ENCODE peak calls at places on chromosome 19, in seven cellular contexts. One of them, this sample, is unnamed.

GRCh38 chr19:6706633-6706958 is 13.9 kb downstream of the C3 start:
- DNase-seq in cardiac fibroblast: no peak
- DNase-seq in thoracic aorta: no peak
- DNase-seq in left ventricle myocardium inferior: no peak
- DNase-seq in dorsolateral prefrontal cortex: no peak
- DNase-seq in Calu3: no peak
- DNase-seq in IMR-90: no peak
- DNase-seq in this sample: no peak

GRCh38 chr19:5358173-5358800 is 17.7 kb upstream of the PTPRS start:
- DNase-seq in Calu3: no peak
- DNase-seq in dorsolateral prefrontal cortex: no peak
- DNase-seq in cardiac fibroblast: peak
- DNase-seq in left ventricle myocardium inferior: no peak
- DNase-seq in IMR-90: peak
- DNase-seq in thoracic aorta: no peak
- DNase-seq in this sample: no peak

GRCh38 chr19:46020819-46021125 is 2.1 kb downstream of the PGLYRP1 start:
- DNase-seq in Calu3: no peak
- DNase-seq in dorsolateral prefrontal cortex: no peak
- DNase-seq in thoracic aorta: no peak
- DNase-seq in left ventricle myocardium inferior: no peak
- DNase-seq in IMR-90: no peak
- DNase-seq in cardiac fibroblast: no peak
- DNase-seq in this sample: no peak

GRCh38 chr19:33134571-33135041 is 2.7 kb downstream of the WDR88 start:
- DNase-seq in Calu3: no peak
- DNase-seq in IMR-90: no peak
- DNase-seq in thoracic aorta: no peak
- DNase-seq in dorsolateral prefrontal cortex: no peak
- DNase-seq in left ventricle myocardium inferior: no peak
- DNase-seq in cardiac fibroblast: no peak
- DNase-seq in this sample: peak

GRCh38 chr19:42267644-42268141 is 1.4 kb upstream of the CIC start:
- DNase-seq in dorsolateral prefrontal cortex: peak
- DNase-seq in cardiac fibroblast: no peak
- DNase-seq in Calu3: no peak
- DNase-seq in IMR-90: no peak
- DNase-seq in thoracic aorta: no peak
- DNase-seq in left ventricle myocardium inferior: no peak
- DNase-seq in this sample: no peak

GRCh38 chr19:30017172-30017571 is 75.1 kb downstream of the URI1 start:
- DNase-seq in Calu3: no peak
- DNase-seq in left ventricle myocardium inferior: no peak
- DNase-seq in dorsolateral prefrontal cortex: no peak
- DNase-seq in IMR-90: no peak
- DNase-seq in cardiac fibroblast: no peak
- DNase-seq in thoracic aorta: no peak
- DNase-seq in this sample: no peak

GRCh38 chr19:29489182-29489951 is 36.4 kb upstream of the VSTM2B start:
- DNase-seq in IMR-90: no peak
- DNase-seq in dorsolateral prefrontal cortex: peak
- DNase-seq in left ventricle myocardium inferior: no peak
- DNase-seq in cardiac fibroblast: no peak
- DNase-seq in Calu3: no peak
- DNase-seq in thoracic aorta: no peak
- DNase-seq in this sample: no peak

GRCh38 chr19:40398417-40399056 is 8.6 kb upstream of the HIPK4 start:
- DNase-seq in Calu3: no peak
- DNase-seq in IMR-90: no peak
- DNase-seq in dorsolateral prefrontal cortex: no peak
- DNase-seq in cardiac fibroblast: no peak
- DNase-seq in left ventricle myocardium inferior: peak
- DNase-seq in thoracic aorta: no peak
- DNase-seq in this sample: peak

DNA sequence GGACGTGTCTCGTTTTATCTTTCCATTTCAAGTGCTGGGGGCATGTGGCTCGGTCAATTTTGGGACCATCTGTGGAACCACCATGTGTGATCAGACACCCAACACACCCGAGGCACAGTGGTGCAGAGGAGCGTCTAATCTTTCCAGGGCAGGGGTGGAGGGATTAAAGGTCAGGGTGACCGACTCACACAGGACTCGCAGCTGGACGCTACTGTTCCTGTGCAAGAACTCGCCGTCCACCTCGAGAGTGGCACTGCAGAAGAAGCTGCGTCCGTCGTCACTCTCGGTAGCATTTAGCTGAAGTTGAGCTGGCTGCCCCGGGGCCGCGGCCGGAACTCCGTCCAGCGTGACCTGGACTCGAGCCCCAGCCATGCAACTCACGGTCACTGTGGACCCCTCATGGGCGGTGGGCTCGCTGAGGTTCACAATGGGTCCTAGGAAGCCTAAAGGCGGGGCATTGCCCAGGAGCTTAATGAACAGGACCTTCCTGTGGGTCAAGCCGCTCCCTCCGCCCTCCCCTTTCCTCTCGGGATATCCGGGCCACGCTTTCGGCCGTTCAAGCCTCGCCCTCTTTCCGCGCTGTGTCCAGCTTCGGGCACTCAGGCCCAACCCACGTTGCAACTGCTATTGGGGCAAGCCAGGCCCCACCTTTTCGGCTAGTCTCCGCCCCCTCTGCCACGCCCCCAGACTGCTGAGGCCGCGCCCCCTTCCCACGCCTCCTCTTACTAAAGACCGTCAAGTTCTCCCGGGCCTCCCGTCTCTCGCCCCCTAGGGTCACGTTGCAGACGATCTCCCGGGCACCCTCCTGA is 1.2 kb upstream of the RAVER1 start:
- DNase-seq in cardiac fibroblast: peak
- DNase-seq in left ventricle myocardium inferior: peak
- DNase-seq in dorsolateral prefrontal cortex: peak
- DNase-seq in thoracic aorta: peak
- DNase-seq in IMR-90: peak
- DNase-seq in Calu3: peak
- DNase-seq in this sample: peak
- TF ChIP-seq CTCF in cardiac fibroblast: no peak
- TF ChIP-seq CTCF in left ventricle myocardium inferior: no peak
- TF ChIP-seq CTCF in dorsolateral prefrontal cortex: no peak
- TF ChIP-seq CTCF in thoracic aorta: peak
- TF ChIP-seq CTCF in IMR-90: no peak
- TF ChIP-seq CTCF in Calu3: no peak
- TF ChIP-seq CTCF in this sample: no peak

GRCh38 chr19:1590641-1591397 is 1.8 kb downstream of the MBD3 start:
- DNase-seq in thoracic aorta: no peak
- DNase-seq in cardiac fibroblast: peak
- DNase-seq in left ventricle myocardium inferior: no peak
- DNase-seq in Calu3: peak
- DNase-seq in IMR-90: no peak
- DNase-seq in dorsolateral prefrontal cortex: no peak
- DNase-seq in this sample: no peak
- TF ChIP-seq CTCF in thoracic aorta: no peak
- TF ChIP-seq CTCF in cardiac fibroblast: peak
- TF ChIP-seq CTCF in left ventricle myocardium inferior: no peak
- TF ChIP-seq CTCF in Calu3: no peak
- TF ChIP-seq CTCF in IMR-90: peak
- TF ChIP-seq CTCF in dorsolateral prefrontal cortex: no peak
- TF ChIP-seq CTCF in this sample: no peak

GRCh38 chr19:2542341-2543069 is 66.6 kb downstream of the GADD45B start:
- DNase-seq in IMR-90: peak
- DNase-seq in thoracic aorta: no peak
- DNase-seq in dorsolateral prefrontal cortex: no peak
- DNase-seq in left ventricle myocardium inferior: peak
- DNase-seq in cardiac fibroblast: no peak
- DNase-seq in Calu3: no peak
- DNase-seq in this sample: peak

GRCh38 chr19:2540251-2540645 is 64.3 kb downstream of the GADD45B start:
- DNase-seq in dorsolateral prefrontal cortex: no peak
- DNase-seq in thoracic aorta: no peak
- DNase-seq in left ventricle myocardium inferior: no peak
- DNase-seq in Calu3: no peak
- DNase-seq in cardiac fibroblast: no peak
- DNase-seq in IMR-90: no peak
- DNase-seq in this sample: no peak

GRCh38 chr19:2538096-2538757 is 62.3 kb downstream of the GADD45B start:
- DNase-seq in IMR-90: no peak
- DNase-seq in thoracic aorta: no peak
- DNase-seq in left ventricle myocardium inferior: no peak
- DNase-seq in cardiac fibroblast: no peak
- DNase-seq in dorsolateral prefrontal cortex: no peak
- DNase-seq in Calu3: no peak
- DNase-seq in this sample: no peak

GRCh38 chr19:2543463-2544442 is 67.8 kb downstream of the GADD45B start:
- DNase-seq in cardiac fibroblast: peak
- DNase-seq in IMR-90: peak
- DNase-seq in thoracic aorta: peak
- DNase-seq in dorsolateral prefrontal cortex: peak
- DNase-seq in left ventricle myocardium inferior: peak
- DNase-seq in Calu3: peak
- DNase-seq in this sample: peak

GRCh38 chr19:2540646-2541454 is 64.9 kb downstream of the GADD45B start:
- DNase-seq in dorsolateral prefrontal cortex: no peak
- DNase-seq in IMR-90: peak
- DNase-seq in thoracic aorta: peak
- DNase-seq in left ventricle myocardium inferior: peak
- DNase-seq in cardiac fibroblast: peak
- DNase-seq in Calu3: peak
- DNase-seq in this sample: peak
- TF ChIP-seq CTCF in dorsolateral prefrontal cortex: no peak
- TF ChIP-seq CTCF in IMR-90: peak
- TF ChIP-seq CTCF in thoracic aorta: peak
- TF ChIP-seq CTCF in left ventricle myocardium inferior: peak
- TF ChIP-seq CTCF in cardiac fibroblast: peak
- TF ChIP-seq CTCF in Calu3: no peak
- TF ChIP-seq CTCF in this sample: no peak

GRCh38 chr19:39145180-39145953 is 19.8 kb downstream of the PAK4 start:
- DNase-seq in cardiac fibroblast: no peak
- DNase-seq in thoracic aorta: no peak
- DNase-seq in left ventricle myocardium inferior: no peak
- DNase-seq in dorsolateral prefrontal cortex: peak
- DNase-seq in IMR-90: no peak
- DNase-seq in Calu3: no peak
- DNase-seq in this sample: no peak
- TF ChIP-seq CTCF in cardiac fibroblast: no peak
- TF ChIP-seq CTCF in thoracic aorta: peak
- TF ChIP-seq CTCF in left ventricle myocardium inferior: peak
- TF ChIP-seq CTCF in dorsolateral prefrontal cortex: peak
- TF ChIP-seq CTCF in IMR-90: no peak
- TF ChIP-seq CTCF in Calu3: peak
- TF ChIP-seq CTCF in this sample: no peak

This sample was measured in nephron progenitor cell.